ENCODE peak calls at places on chromosomes 16 and 17, in ten cellular contexts. One of them, this sample, is unnamed.

GRCh38 chr16:66462912-66463311 is 35.8 kb downstream of the BEAN1 start:
- DNase-seq in esophagus squamous epithelium: no peak
- DNase-seq in HCT116: no peak
- DNase-seq in heart left ventricle: no peak
- DNase-seq in upper lobe of left lung: no peak
- DNase-seq in transverse colon: no peak
- DNase-seq in body of pancreas: no peak
- DNase-seq in A549: no peak
- DNase-seq in H1: no peak
- DNase-seq in GM12878: no peak
- DNase-seq in this sample: no peak

GRCh38 chr16:57628008-57628781 is at the start of gene ADGRG1:
- DNase-seq in body of pancreas: peak
- DNase-seq in A549: peak
- DNase-seq in upper lobe of left lung: peak
- DNase-seq in transverse colon: no peak
- DNase-seq in H1: peak
- DNase-seq in HCT116: peak
- DNase-seq in heart left ventricle: peak
- DNase-seq in esophagus squamous epithelium: peak
- DNase-seq in GM12878: no peak
- DNase-seq in this sample: no peak

GRCh38 chr17:50181601-50182345 is 16.0 kb downstream of the SGCA start:
- DNase-seq in esophagus squamous epithelium: no peak
- DNase-seq in heart left ventricle: no peak
- DNase-seq in H1: no peak
- DNase-seq in A549: no peak
- DNase-seq in body of pancreas: no peak
- DNase-seq in GM12878: no peak
- DNase-seq in transverse colon: no peak
- DNase-seq in upper lobe of left lung: no peak
- DNase-seq in HCT116: no peak
- DNase-seq in this sample: no peak

GRCh38 chr17:43434902-43435319 is 36.1 kb downstream of the ARL4D start:
- DNase-seq in upper lobe of left lung: no peak
- DNase-seq in body of pancreas: no peak
- DNase-seq in transverse colon: no peak
- DNase-seq in HCT116: peak
- DNase-seq in GM12878: no peak
- DNase-seq in A549: no peak
- DNase-seq in heart left ventricle: no peak
- DNase-seq in H1: no peak
- DNase-seq in esophagus squamous epithelium: no peak
- DNase-seq in this sample: no peak

GRCh38 chr17:19979917-19980770 is 2.5 kb upstream of the AKAP10 start:
- DNase-seq in heart left ventricle: peak
- DNase-seq in GM12878: no peak
- DNase-seq in A549: no peak
- DNase-seq in body of pancreas: peak
- DNase-seq in HCT116: no peak
- DNase-seq in H1: peak
- DNase-seq in transverse colon: peak
- DNase-seq in upper lobe of left lung: peak
- DNase-seq in esophagus squamous epithelium: no peak
- DNase-seq in this sample: no peak

GRCh38 chr17:7676533-7676932 is 10.8 kb downstream of the TP53 start:
- DNase-seq in A549: no peak
- DNase-seq in HCT116: no peak
- DNase-seq in body of pancreas: no peak
- DNase-seq in heart left ventricle: no peak
- DNase-seq in H1: no peak
- DNase-seq in GM12878: no peak
- DNase-seq in transverse colon: no peak
- DNase-seq in esophagus squamous epithelium: no peak
- DNase-seq in upper lobe of left lung: no peak
- DNase-seq in this sample: no peak

GRCh38 chr17:43482103-43483012 is 1.4 kb upstream of the DHX8 start:
- DNase-seq in HCT116: no peak
- DNase-seq in esophagus squamous epithelium: no peak
- DNase-seq in GM12878: no peak
- DNase-seq in heart left ventricle: no peak
- DNase-seq in body of pancreas: no peak
- DNase-seq in transverse colon: no peak
- DNase-seq in H1: no peak
- DNase-seq in A549: no peak
- DNase-seq in upper lobe of left lung: no peak
- DNase-seq in this sample: no peak

GRCh38 chr17:35295686-35296085 is 52.8 kb downstream of the SLFN5 start:
- DNase-seq in upper lobe of left lung: no peak
- DNase-seq in esophagus squamous epithelium: no peak
- DNase-seq in body of pancreas: no peak
- DNase-seq in H1: no peak
- DNase-seq in transverse colon: no peak
- DNase-seq in GM12878: no peak
- DNase-seq in HCT116: no peak
- DNase-seq in A549: no peak
- DNase-seq in heart left ventricle: no peak
- DNase-seq in this sample: no peak

GRCh38 chr17:80762076-80762475 is 217.4 kb downstream of the RPTOR start:
- DNase-seq in A549: no peak
- DNase-seq in transverse colon: no peak
- DNase-seq in HCT116: no peak
- DNase-seq in esophagus squamous epithelium: no peak
- DNase-seq in H1: no peak
- DNase-seq in upper lobe of left lung: no peak
- DNase-seq in body of pancreas: no peak
- DNase-seq in heart left ventricle: no peak
- DNase-seq in GM12878: no peak
- DNase-seq in this sample: no peak

GRCh38 chr17:82942166-82943130 is 102.6 kb upstream of the ZNF750 start:
- DNase-seq in A549: no peak
- DNase-seq in HCT116: no peak
- DNase-seq in upper lobe of left lung: peak
- DNase-seq in body of pancreas: no peak
- DNase-seq in transverse colon: peak
- DNase-seq in heart left ventricle: peak
- DNase-seq in GM12878: no peak
- DNase-seq in H1: no peak
- DNase-seq in esophagus squamous epithelium: no peak
- DNase-seq in this sample: no peak

GRCh38 chr17:694239-694638 is 20.4 kb downstream of the VPS53 start:
- DNase-seq in A549: peak
- DNase-seq in HCT116: no peak
- DNase-seq in heart left ventricle: no peak
- DNase-seq in GM12878: no peak
- DNase-seq in transverse colon: no peak
- DNase-seq in upper lobe of left lung: no peak
- DNase-seq in esophagus squamous epithelium: no peak
- DNase-seq in body of pancreas: no peak
- DNase-seq in H1: no peak
- DNase-seq in this sample: no peak

GRCh38 chr16:9908613-9909012 is 273.6 kb downstream of the GRIN2A start:
- DNase-seq in transverse colon: no peak
- DNase-seq in HCT116: no peak
- DNase-seq in A549: no peak
- DNase-seq in esophagus squamous epithelium: no peak
- DNase-seq in H1: no peak
- DNase-seq in upper lobe of left lung: no peak
- DNase-seq in GM12878: no peak
- DNase-seq in heart left ventricle: peak
- DNase-seq in body of pancreas: peak
- DNase-seq in this sample: no peak

GRCh38 chr17:12320286-12320685 is 299.6 kb downstream of the MAP2K4 start:
- DNase-seq in GM12878: no peak
- DNase-seq in body of pancreas: no peak
- DNase-seq in esophagus squamous epithelium: no peak
- DNase-seq in transverse colon: no peak
- DNase-seq in HCT116: no peak
- DNase-seq in heart left ventricle: no peak
- DNase-seq in H1: no peak
- DNase-seq in upper lobe of left lung: no peak
- DNase-seq in A549: peak
- DNase-seq in this sample: no peak

GRCh38 chr17:79608729-79609039 is 2.2 kb downstream of the RBFOX3 start:
- DNase-seq in GM12878: no peak
- DNase-seq in H1: no peak
- DNase-seq in esophagus squamous epithelium: no peak
- DNase-seq in A549: no peak
- DNase-seq in heart left ventricle: no peak
- DNase-seq in body of pancreas: no peak
- DNase-seq in upper lobe of left lung: no peak
- DNase-seq in HCT116: no peak
- DNase-seq in transverse colon: no peak
- DNase-seq in this sample: no peak
- H3K27ac ChIP-seq in GM12878: no peak
- H3K27ac ChIP-seq in H1: no peak
- H3K27ac ChIP-seq in esophagus squamous epithelium: peak
- H3K27ac ChIP-seq in A549: no peak
- H3K27ac ChIP-seq in heart left ventricle: peak
- H3K27ac ChIP-seq in body of pancreas: no peak
- H3K27ac ChIP-seq in upper lobe of left lung: no peak
- H3K27ac ChIP-seq in HCT116: no peak
- H3K27ac ChIP-seq in transverse colon: no peak
- H3K27ac ChIP-seq in this sample: no peak

GRCh38 chr17:2336215-2337151 is at the start of gene TSR1:
- DNase-seq in upper lobe of left lung: peak
- DNase-seq in esophagus squamous epithelium: peak
- DNase-seq in body of pancreas: peak
- DNase-seq in A549: peak
- DNase-seq in GM12878: peak
- DNase-seq in HCT116: peak
- DNase-seq in heart left ventricle: peak
- DNase-seq in H1: peak
- DNase-seq in transverse colon: peak
- DNase-seq in this sample: no peak
- TF ChIP-seq CTCF in upper lobe of left lung: no peak
- TF ChIP-seq CTCF in esophagus squamous epithelium: no peak
- TF ChIP-seq CTCF in body of pancreas: no peak
- TF ChIP-seq CTCF in A549: peak
- TF ChIP-seq CTCF in GM12878: no peak
- TF ChIP-seq CTCF in HCT116: no peak
- TF ChIP-seq CTCF in heart left ventricle: peak
- TF ChIP-seq CTCF in H1: peak
- TF ChIP-seq CTCF in transverse colon: no peak
- TF ChIP-seq CTCF in this sample: no peak

GRCh38 chr17:78123258-78123929 is 5.2 kb downstream of the TMC6 start:
- DNase-seq in transverse colon: no peak
- DNase-seq in esophagus squamous epithelium: no peak
- DNase-seq in upper lobe of left lung: no peak
- DNase-seq in body of pancreas: no peak
- DNase-seq in H1: no peak
- DNase-seq in heart left ventricle: no peak
- DNase-seq in GM12878: no peak
- DNase-seq in HCT116: no peak
- DNase-seq in A549: no peak
- DNase-seq in this sample: no peak

GRCh38 chr17:78122991-78123249 is 5.6 kb downstream of the TMC6 start:
- DNase-seq in heart left ventricle: peak
- DNase-seq in upper lobe of left lung: no peak
- DNase-seq in esophagus squamous epithelium: no peak
- DNase-seq in HCT116: no peak
- DNase-seq in H1: no peak
- DNase-seq in transverse colon: no peak
- DNase-seq in body of pancreas: no peak
- DNase-seq in GM12878: no peak
- DNase-seq in A549: no peak
- DNase-seq in this sample: no peak

GRCh38 chr17:78125138-78125913 is 3.2 kb downstream of the TMC6 start:
- DNase-seq in esophagus squamous epithelium: no peak
- DNase-seq in transverse colon: no peak
- DNase-seq in H1: no peak
- DNase-seq in upper lobe of left lung: peak
- DNase-seq in A549: no peak
- DNase-seq in body of pancreas: no peak
- DNase-seq in GM12878: no peak
- DNase-seq in heart left ventricle: no peak
- DNase-seq in HCT116: no peak
- DNase-seq in this sample: no peak

GRCh38 chr17:78124836-78125137 is 3.8 kb downstream of the TMC6 start:
- DNase-seq in A549: no peak
- DNase-seq in upper lobe of left lung: no peak
- DNase-seq in HCT116: no peak
- DNase-seq in heart left ventricle: no peak
- DNase-seq in H1: no peak
- DNase-seq in body of pancreas: no peak
- DNase-seq in esophagus squamous epithelium: no peak
- DNase-seq in transverse colon: no peak
- DNase-seq in GM12878: no peak
- DNase-seq in this sample: no peak

DNA sequence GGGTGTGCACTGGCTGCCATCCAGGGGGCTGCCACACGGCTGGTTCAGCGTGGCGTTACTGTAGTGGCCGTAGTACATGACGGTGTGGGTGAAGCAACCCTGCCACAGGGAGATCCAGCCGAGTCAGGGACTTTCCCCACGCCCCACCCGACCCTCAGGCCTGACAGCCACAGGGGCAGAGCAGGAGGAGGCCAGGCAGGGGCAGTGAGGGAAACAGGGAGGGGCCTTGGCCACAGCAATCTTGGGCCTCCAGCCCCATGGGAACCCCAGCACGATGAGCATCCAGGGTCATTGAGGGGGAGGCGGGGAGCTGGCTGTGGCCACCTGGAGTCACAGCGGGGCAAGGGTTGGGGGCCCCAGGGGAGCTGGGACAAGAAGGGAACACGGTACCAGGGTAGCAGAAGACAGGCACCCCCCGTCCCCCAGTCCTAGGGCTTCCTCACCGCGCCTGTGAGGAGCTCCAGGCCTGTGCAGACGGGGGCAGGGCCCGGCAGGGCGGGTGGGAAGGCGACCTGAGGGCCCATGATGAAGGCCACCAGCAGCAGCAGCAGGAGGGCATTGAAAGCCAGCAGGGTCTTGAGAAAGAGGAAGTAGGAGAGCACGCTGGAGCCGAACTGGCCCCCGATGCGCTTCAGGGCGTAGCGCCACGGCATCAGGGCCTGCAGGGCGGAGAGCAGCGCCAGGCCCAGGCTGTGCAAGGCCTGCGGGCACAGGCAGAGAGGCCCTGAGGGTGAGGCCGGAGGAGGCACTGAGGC is 4.3 kb downstream of the TMC6 start:
- DNase-seq in heart left ventricle: no peak
- DNase-seq in GM12878: no peak
- DNase-seq in H1: no peak
- DNase-seq in transverse colon: peak
- DNase-seq in body of pancreas: no peak
- DNase-seq in upper lobe of left lung: peak
- DNase-seq in esophagus squamous epithelium: no peak
- DNase-seq in A549: no peak
- DNase-seq in HCT116: no peak
- DNase-seq in this sample: no peak
- TF ChIP-seq POLR2A in heart left ventricle: no peak
- TF ChIP-seq POLR2A in GM12878: peak
- TF ChIP-seq POLR2A in H1: no peak
- TF ChIP-seq POLR2A in transverse colon: no peak
- TF ChIP-seq POLR2A in body of pancreas: no peak
- TF ChIP-seq POLR2A in upper lobe of left lung: no peak
- TF ChIP-seq POLR2A in esophagus squamous epithelium: no peak
- TF ChIP-seq POLR2A in A549: no peak
- TF ChIP-seq POLR2A in HCT116: no peak
- TF ChIP-seq POLR2A in this sample: no peak

DNA sequence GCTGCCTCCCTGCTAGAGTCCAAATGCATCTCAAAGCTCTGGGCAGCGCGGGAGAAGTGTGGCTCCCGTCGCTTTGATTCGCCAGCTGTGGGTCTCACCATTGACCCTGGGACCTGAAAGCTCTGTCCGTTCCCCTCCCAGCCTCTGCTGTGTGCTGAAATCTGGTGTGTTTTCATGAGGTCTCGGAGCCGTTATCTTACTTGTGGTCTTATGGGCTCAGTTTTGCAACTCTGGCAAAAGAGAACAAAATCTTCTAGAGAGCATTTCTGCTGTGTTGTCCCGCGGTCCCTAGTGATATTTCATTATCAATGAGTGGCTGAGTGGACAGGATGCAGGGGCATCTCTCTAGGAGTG is 13.3 kb downstream of the CRISPLD2 start:
- DNase-seq in upper lobe of left lung: no peak
- DNase-seq in body of pancreas: no peak
- DNase-seq in HCT116: no peak
- DNase-seq in H1: no peak
- DNase-seq in A549: no peak
- DNase-seq in esophagus squamous epithelium: no peak
- DNase-seq in heart left ventricle: no peak
- DNase-seq in transverse colon: no peak
- DNase-seq in GM12878: no peak
- DNase-seq in this sample: no peak
- H3K27ac ChIP-seq in upper lobe of left lung: peak
- H3K27ac ChIP-seq in body of pancreas: no peak
- H3K27ac ChIP-seq in HCT116: no peak
- H3K27ac ChIP-seq in H1: no peak
- H3K27ac ChIP-seq in A549: no peak
- H3K27ac ChIP-seq in esophagus squamous epithelium: peak
- H3K27ac ChIP-seq in heart left ventricle: peak
- H3K27ac ChIP-seq in transverse colon: peak
- H3K27ac ChIP-seq in GM12878: no peak
- H3K27ac ChIP-seq in this sample: peak